ENCODE peak calls at places on chromosomes 5 and 9, in six cellular contexts. W is body of pancreas, F is left lung, V is PC-9, S is GM12864, A is stomach. T is an unnamed sample.
A peak's percentile ranks its signal among the peaks of the same experiment; 100 is the strongest.

GRCh38 chr9:101601904-101602765 is 7.4 kb upstream of the PPP3R2 start:
- DNase-seq in W (peak; percentile 22), F (no peak), V (no peak), S (no peak), A (no peak), T (peak; percentile 10)

GRCh38 chr5:170843870-170844269 is 17.9 kb upstream of the RANBP17 start:
- DNase-seq in W (no peak), F (no peak), V (no peak), S (no peak), A (no peak), T (no peak)

GRCh38 chr5:34722183-34722582 is 66.1 kb downstream of the RAI14 start:
- DNase-seq in W (no peak), F (no peak), V (no peak), S (no peak), A (no peak), T (no peak)

GRCh38 chr9:129489838-129490582 is 130.9 kb downstream of the C9orf50 start:
- DNase-seq in W (no peak), F (no peak), V (no peak), S (no peak), A (no peak), T (no peak)

GRCh38 chr9:97980918-97981827 is 2.0 kb upstream of the ANP32B start:
- DNase-seq in W (no peak), F (no peak), V (no peak), S (no peak), A (no peak), T (no peak)

GRCh38 chr5:6359941-6360683 is 18.2 kb downstream of the MED10 start:
- DNase-seq in W (no peak), F (no peak), V (no peak), S (no peak), A (no peak), T (no peak)

GRCh38 chr9:83560169-83560826 is 22.1 kb upstream of the FRMD3 start:
- DNase-seq in W (no peak), F (no peak), V (no peak), S (no peak), A (no peak), T (no peak)

GRCh38 chr9:132099741-132100407 is 20.2 kb upstream of the MED27 start:
- DNase-seq in W (no peak), F (no peak), V (no peak), S (no peak), A (no peak), T (no peak)

GRCh38 chr5:160064979-160065619 is 54.2 kb downstream of the PWWP2A start:
- DNase-seq in W (peak; percentile 91), F (no peak), V (peak; percentile 70), S (no peak), A (peak; percentile 69), T (peak; percentile 74)

GRCh38 chr5:137305971-137306592 is 193.0 kb downstream of the SPOCK1 start:
- DNase-seq in W (no peak), F (no peak), V (no peak), S (no peak), A (no peak), T (no peak)

GRCh38 chr5:73751254-73751914 is 125.4 kb downstream of the ARHGEF28 start:
- DNase-seq in W (no peak), F (no peak), V (no peak), S (no peak), A (no peak), T (no peak)

GRCh38 chr9:136655244-136656225 is 7.2 kb upstream of the EGFL7 start:
- DNase-seq in W (no peak), F (no peak), V (no peak), S (no peak), A (no peak), T (no peak)

GRCh38 chr5:107532182-107532878 is 138.4 kb downstream of the EFNA5 start:
- DNase-seq in W (no peak), F (no peak), V (no peak), S (no peak), A (no peak), T (no peak)

GRCh38 chr9:112764344-112764743 is 13.8 kb downstream of the SNX30 start:
- DNase-seq in W (peak; percentile 10), F (no peak), V (no peak), S (no peak), A (no peak), T (no peak)

GRCh38 chr5:142486581-142486980 is 161.8 kb upstream of the SPRY4 start:
- DNase-seq in W (no peak), F (no peak), V (peak; percentile 64), S (no peak), A (no peak), T (peak; percentile 17)

GRCh38 chr5:66713998-66714397 is 117.8 kb downstream of the MAST4 start:
- DNase-seq in W (no peak), F (no peak), V (peak; percentile 59), S (no peak), A (no peak), T (peak; percentile 16)

GRCh38 chr5:134153241-134153640 is 23.5 kb downstream of the SKP1 start:
- DNase-seq in W (no peak), F (no peak), V (no peak), S (no peak), A (no peak), T (no peak)

GRCh38 chr5:79547982-79548381 is 34.0 kb upstream of the HOMER1 start:
- DNase-seq in W (peak; percentile 21), F (no peak), V (peak; percentile 90), S (no peak), A (no peak), T (peak; percentile 79)
- TF ChIP-seq CTCF in W (no peak), F (no peak), V (no peak), S (no peak), A (no peak), T (no peak)

GRCh38 chr9:71446499-71447411 is 321.6 kb downstream of the CEMIP2 start:
- DNase-seq in W (peak; percentile 27), F (peak; percentile 43), V (no peak), S (no peak), A (peak; percentile 27), T (peak; percentile 65)
- TF ChIP-seq CTCF in W (no peak), F (no peak), V (no peak), S (peak; percentile 8), A (no peak), T (peak; percentile 20)

GRCh38 chr5:147234825-147235635 is at the start of gene STK32A:
- DNase-seq in W (peak; percentile 86), F (peak; percentile 79), V (no peak), S (no peak), A (peak; percentile 75), T (peak; percentile 93)
- TF ChIP-seq CTCF in W (no peak), F (no peak), V (no peak), S (no peak), A (no peak), T (no peak)

DNA sequence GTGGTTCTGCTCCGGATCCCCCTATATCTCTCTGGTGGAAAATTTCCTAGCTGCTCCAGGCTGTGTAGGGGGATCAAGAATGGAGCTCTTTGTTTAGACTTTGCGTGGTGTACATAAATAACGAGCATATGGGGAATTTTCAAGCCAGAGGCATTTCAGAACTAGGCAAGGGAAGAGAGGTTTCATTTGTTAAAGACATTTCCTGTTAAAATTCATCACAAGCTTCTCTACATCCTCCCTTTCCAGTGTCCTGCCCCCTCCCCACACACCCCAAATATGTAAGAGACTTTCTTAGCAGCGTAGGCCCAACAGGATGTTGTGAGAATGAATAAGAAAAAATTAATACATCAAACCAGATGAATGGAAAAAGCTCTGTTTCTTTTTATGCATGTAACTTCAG is 150.3 kb downstream of the GPBP1 start:
- DNase-seq in W (no peak), F (no peak), V (no peak), S (no peak), A (no peak), T (no peak)
- TF ChIP-seq CTCF in W (no peak), F (no peak), V (no peak), S (no peak), A (no peak), T (no peak)

GRCh38 chr5:154419236-154419635 is 26.6 kb upstream of the SAP30L start:
- DNase-seq in W (no peak), F (no peak), V (no peak), S (no peak), A (no peak), T (no peak)
- TF ChIP-seq CTCF in W (no peak), F (no peak), V (no peak), S (no peak), A (no peak), T (no peak)